ENCODE peak calls at places on chromosomes 7 and 10, in five cellular contexts. One of them, this sample, is unnamed.

GRCh38 chr10:60827791-60828488 is 49.7 kb downstream of the CDK1 start:
- DNase-seq in brain microvascular endothelial cell: peak
- DNase-seq in epithelial cell of prostate: no peak
- DNase-seq in Calu3: no peak
- DNase-seq in AG10803: peak
- DNase-seq in this sample: peak

GRCh38 chr7:132140341-132140740 is 435.9 kb downstream of the PLXNA4 start:
- DNase-seq in brain microvascular endothelial cell: no peak
- DNase-seq in epithelial cell of prostate: no peak
- DNase-seq in Calu3: no peak
- DNase-seq in AG10803: no peak
- DNase-seq in this sample: no peak

GRCh38 chr7:102978280-102978679 is 65.5 kb downstream of the LRRC17 start:
- DNase-seq in brain microvascular endothelial cell: peak
- DNase-seq in epithelial cell of prostate: no peak
- DNase-seq in Calu3: peak
- DNase-seq in AG10803: peak
- DNase-seq in this sample: peak

GRCh38 chr7:155995183-155995612 is 182.9 kb upstream of the SHH start:
- DNase-seq in brain microvascular endothelial cell: no peak
- DNase-seq in epithelial cell of prostate: no peak
- DNase-seq in Calu3: no peak
- DNase-seq in AG10803: no peak
- DNase-seq in this sample: no peak

GRCh38 chr7:113026941-113027340 is 59.7 kb downstream of the GPR85 start:
- DNase-seq in brain microvascular endothelial cell: peak
- DNase-seq in epithelial cell of prostate: no peak
- DNase-seq in Calu3: no peak
- DNase-seq in AG10803: peak
- DNase-seq in this sample: no peak

GRCh38 chr7:149885191-149886017 is 11.6 kb downstream of the ATP6V0E2 start:
- DNase-seq in brain microvascular endothelial cell: no peak
- DNase-seq in epithelial cell of prostate: no peak
- DNase-seq in Calu3: no peak
- DNase-seq in AG10803: no peak
- DNase-seq in this sample: no peak

GRCh38 chr7:95608344-95609173 is 12.2 kb upstream of the PDK4 start:
- DNase-seq in brain microvascular endothelial cell: peak
- DNase-seq in epithelial cell of prostate: peak
- DNase-seq in Calu3: peak
- DNase-seq in AG10803: peak
- DNase-seq in this sample: peak

GRCh38 chr7:37786741-37787569 is 61.4 kb upstream of the NME8 start:
- DNase-seq in brain microvascular endothelial cell: no peak
- DNase-seq in epithelial cell of prostate: no peak
- DNase-seq in Calu3: no peak
- DNase-seq in AG10803: no peak
- DNase-seq in this sample: no peak

GRCh38 chr7:100489824-100490223 is 6.1 kb downstream of the NYAP1 start:
- DNase-seq in brain microvascular endothelial cell: peak
- DNase-seq in epithelial cell of prostate: no peak
- DNase-seq in Calu3: peak
- DNase-seq in AG10803: peak
- DNase-seq in this sample: peak

GRCh38 chr7:121555558-121555957 is 159.4 kb upstream of the FAM3C start:
- DNase-seq in brain microvascular endothelial cell: no peak
- DNase-seq in epithelial cell of prostate: no peak
- DNase-seq in Calu3: no peak
- DNase-seq in AG10803: no peak
- DNase-seq in this sample: no peak

GRCh38 chr10:117223413-117224035 is 17.4 kb upstream of the SLC18A2 start:
- DNase-seq in brain microvascular endothelial cell: no peak
- DNase-seq in epithelial cell of prostate: no peak
- DNase-seq in Calu3: no peak
- DNase-seq in AG10803: no peak
- DNase-seq in this sample: no peak

GRCh38 chr7:24828871-24829661 is 71.8 kb upstream of the GSDME start:
- DNase-seq in brain microvascular endothelial cell: peak
- DNase-seq in epithelial cell of prostate: no peak
- DNase-seq in Calu3: no peak
- DNase-seq in AG10803: peak
- DNase-seq in this sample: peak

GRCh38 chr10:126598009-126598408 is 72.5 kb downstream of the C10orf90 start:
- DNase-seq in brain microvascular endothelial cell: peak
- DNase-seq in epithelial cell of prostate: no peak
- DNase-seq in Calu3: peak
- DNase-seq in AG10803: peak
- DNase-seq in this sample: peak

GRCh38 chr7:1748774-1749173 is 78.7 kb downstream of the ELFN1 start:
- DNase-seq in brain microvascular endothelial cell: no peak
- DNase-seq in epithelial cell of prostate: no peak
- DNase-seq in Calu3: no peak
- DNase-seq in AG10803: no peak
- DNase-seq in this sample: no peak

GRCh38 chr10:76432274-76433012 is 1001.0 kb downstream of the LRMDA start:
- DNase-seq in brain microvascular endothelial cell: peak
- DNase-seq in epithelial cell of prostate: no peak
- DNase-seq in Calu3: no peak
- DNase-seq in AG10803: peak
- DNase-seq in this sample: peak

GRCh38 chr7:24378871-24379608 is 95.0 kb downstream of the NPY start:
- DNase-seq in brain microvascular endothelial cell: peak
- DNase-seq in epithelial cell of prostate: peak
- DNase-seq in Calu3: peak
- DNase-seq in AG10803: peak
- DNase-seq in this sample: peak

GRCh38 chr7:13069832-13070231 is 382.4 kb downstream of the ARL4A start:
- DNase-seq in brain microvascular endothelial cell: no peak
- DNase-seq in epithelial cell of prostate: no peak
- DNase-seq in Calu3: no peak
- DNase-seq in AG10803: no peak
- DNase-seq in this sample: no peak

GRCh38 chr10:29874604-29875269 is 184.6 kb downstream of the JCAD start:
- DNase-seq in brain microvascular endothelial cell: no peak
- DNase-seq in epithelial cell of prostate: no peak
- DNase-seq in Calu3: no peak
- DNase-seq in AG10803: no peak
- DNase-seq in this sample: no peak

GRCh38 chr10:128009768-128010167 is 102.9 kb downstream of the PTPRE start:
- DNase-seq in brain microvascular endothelial cell: peak
- DNase-seq in epithelial cell of prostate: no peak
- DNase-seq in Calu3: no peak
- DNase-seq in AG10803: no peak
- DNase-seq in this sample: no peak

GRCh38 chr10:120575411-120575810 is 118.4 kb downstream of the PLPP4 start:
- DNase-seq in brain microvascular endothelial cell: no peak
- DNase-seq in epithelial cell of prostate: no peak
- DNase-seq in Calu3: no peak
- DNase-seq in AG10803: no peak
- DNase-seq in this sample: no peak

GRCh38 chr10:69456880-69457693 is 5.8 kb downstream of the TSPAN15 start:
- DNase-seq in brain microvascular endothelial cell: no peak
- DNase-seq in epithelial cell of prostate: no peak
- DNase-seq in Calu3: peak
- DNase-seq in AG10803: no peak
- DNase-seq in this sample: peak

GRCh38 chr10:93062499-93063216 is 2.1 kb downstream of the CYP26C1 start:
- DNase-seq in brain microvascular endothelial cell: no peak
- DNase-seq in epithelial cell of prostate: no peak
- DNase-seq in Calu3: no peak
- DNase-seq in AG10803: peak
- DNase-seq in this sample: no peak

GRCh38 chr7:3984456-3984855 is 683.4 kb downstream of the SDK1 start:
- DNase-seq in brain microvascular endothelial cell: no peak
- DNase-seq in epithelial cell of prostate: no peak
- DNase-seq in Calu3: no peak
- DNase-seq in AG10803: no peak
- DNase-seq in this sample: no peak

GRCh38 chr10:7891634-7892033 is 73.3 kb downstream of the TAF3 start:
- DNase-seq in brain microvascular endothelial cell: no peak
- DNase-seq in epithelial cell of prostate: no peak
- DNase-seq in Calu3: no peak
- DNase-seq in AG10803: no peak
- DNase-seq in this sample: no peak

GRCh38 chr7:50146692-50147091 is 53.6 kb upstream of the ZPBP start:
- DNase-seq in brain microvascular endothelial cell: no peak
- DNase-seq in epithelial cell of prostate: no peak
- DNase-seq in Calu3: no peak
- DNase-seq in AG10803: no peak
- DNase-seq in this sample: no peak

GRCh38 chr7:151408839-151409554 is 841 bp downstream of the WDR86 start:
- DNase-seq in brain microvascular endothelial cell: no peak
- DNase-seq in epithelial cell of prostate: no peak
- DNase-seq in Calu3: peak
- DNase-seq in AG10803: no peak
- DNase-seq in this sample: no peak

GRCh38 chr10:101938316-101939272 is 95.0 kb upstream of the KCNIP2 start:
- DNase-seq in brain microvascular endothelial cell: peak
- DNase-seq in epithelial cell of prostate: peak
- DNase-seq in Calu3: peak
- DNase-seq in AG10803: peak
- DNase-seq in this sample: peak